ENCODE peak calls at places on chromosomes 1 and 21, in five cellular contexts. U is left ventricle myocardium inferior, B is left lung, M is fibroblast of pulmonary artery, S is AG04449. E is an unnamed sample.

GRCh38 chr1:119133987-119134386 is 6.5 kb downstream of the WARS2 start:
- DNase-seq in M (peak), U (no peak), S (peak), B (no peak), E (no peak)

GRCh38 chr1:23169727-23170335 is 1.2 kb upstream of the LUZP1 start:
- DNase-seq in U (peak), B (peak), S (peak), M (peak), E (peak)

GRCh38 chr1:160767417-160768294 is 28.3 kb upstream of the LY9 start:
- DNase-seq in S (no peak), M (no peak), U (no peak), B (no peak), E (no peak)

GRCh38 chr1:1990222-1990621 is 13.4 kb downstream of the CFAP74 start:
- DNase-seq in U (peak), S (no peak), M (peak), B (no peak), E (peak)

GRCh38 chr1:92478393-92478792 is 8.3 kb downstream of the GFI1 start:
- DNase-seq in U (no peak), M (no peak), B (no peak), S (no peak), E (no peak)

GRCh38 chr1:33500547-33500946 is 28.1 kb downstream of the ZSCAN20 start:
- DNase-seq in M (no peak), U (no peak), B (no peak), S (no peak), E (no peak)

GRCh38 chr1:85862456-85862855 is 154.2 kb upstream of the ZNHIT6 start:
- DNase-seq in U (no peak), M (peak), S (no peak), B (no peak), E (peak)

GRCh38 chr1:229248821-229249817 is 21.8 kb upstream of the RAB4A start:
- DNase-seq in S (no peak), B (no peak), M (no peak), U (no peak), E (no peak)

GRCh38 chr1:9183898-9184297 is 50.7 kb upstream of the H6PD start:
- DNase-seq in M (no peak), B (no peak), U (no peak), S (no peak), E (no peak)

GRCh38 chr1:47658161-47658920 is 220.5 kb downstream of the FOXD2 start:
- DNase-seq in S (no peak), U (no peak), M (no peak), B (no peak), E (no peak)

GRCh38 chr21:36204980-36205379 is 48.4 kb downstream of the DOP1B start:
- DNase-seq in S (no peak), M (no peak), U (peak), B (no peak), E (no peak)

GRCh38 chr1:240491156-240491555 is 120.8 kb downstream of the GREM2 start:
- DNase-seq in M (peak), B (no peak), S (no peak), U (no peak), E (peak)

GRCh38 chr1:100308777-100309176 is 42.8 kb downstream of the RTCA start:
- DNase-seq in M (peak), U (no peak), B (no peak), S (no peak), E (peak)

GRCh38 chr21:43733529-43734071 is 14.7 kb downstream of the PDXK start:
- DNase-seq in B (peak), U (no peak), S (no peak), M (no peak), E (peak)

GRCh38 chr1:117467336-117467735 is 100.1 kb downstream of the MAN1A2 start:
- DNase-seq in M (no peak), S (no peak), B (no peak), U (no peak), E (no peak)
- H3K4me3 ChIP-seq in M (no peak), S (no peak), B (no peak), U (no peak), E (no peak)

GRCh38 chr1:227998374-227999055 is 8.3 kb upstream of the WNT3A start:
- DNase-seq in S (no peak), M (no peak), U (no peak), B (no peak), E (no peak)
- TF ChIP-seq CTCF in S (no peak), M (no peak), U (no peak), B (no peak), E (no peak)

GRCh38 chr1:109620890-109621289 is 1.3 kb downstream of the AMPD2 start:
- DNase-seq in S (peak), U (peak), B (peak), M (peak), E (peak)
- H3K4me3 ChIP-seq in S (peak), U (peak), B (peak), M (peak), E (peak)

DNA sequence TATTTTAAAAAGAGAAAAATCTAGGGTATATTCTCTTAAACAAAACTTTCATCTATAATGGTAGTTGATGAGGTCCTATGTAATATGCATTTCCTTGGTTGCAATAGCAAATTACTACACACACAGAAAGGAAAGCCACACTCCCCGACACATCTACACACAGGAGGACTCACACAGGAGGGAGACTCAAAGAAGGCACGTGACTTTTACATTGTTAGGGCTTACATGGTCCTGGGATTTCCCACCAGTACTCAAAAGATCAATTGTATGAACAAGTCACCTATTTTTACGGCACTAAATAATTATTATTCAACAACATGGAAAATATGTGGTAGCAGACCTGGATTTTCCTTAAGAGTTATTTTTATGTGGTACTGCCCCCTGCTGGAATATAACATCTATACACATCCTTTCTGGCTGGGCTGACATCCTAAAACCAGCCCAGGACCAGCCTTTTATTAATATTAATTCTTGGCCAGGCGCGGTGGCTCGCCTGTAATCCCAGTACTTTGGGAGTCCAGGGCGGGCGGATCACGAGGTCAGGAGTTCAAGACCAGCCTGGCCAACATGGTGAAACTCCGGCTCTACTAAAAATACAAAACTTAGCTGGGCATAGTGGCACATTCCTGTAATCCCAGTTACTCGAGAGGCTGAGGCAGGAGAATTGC is 33.9 kb upstream of the LGALS8 start:
- DNase-seq in M (peak), U (no peak), B (no peak), S (no peak), E (peak)
- TF ChIP-seq CTCF in M (peak), U (peak), B (peak), S (peak), E (peak)

DNA sequence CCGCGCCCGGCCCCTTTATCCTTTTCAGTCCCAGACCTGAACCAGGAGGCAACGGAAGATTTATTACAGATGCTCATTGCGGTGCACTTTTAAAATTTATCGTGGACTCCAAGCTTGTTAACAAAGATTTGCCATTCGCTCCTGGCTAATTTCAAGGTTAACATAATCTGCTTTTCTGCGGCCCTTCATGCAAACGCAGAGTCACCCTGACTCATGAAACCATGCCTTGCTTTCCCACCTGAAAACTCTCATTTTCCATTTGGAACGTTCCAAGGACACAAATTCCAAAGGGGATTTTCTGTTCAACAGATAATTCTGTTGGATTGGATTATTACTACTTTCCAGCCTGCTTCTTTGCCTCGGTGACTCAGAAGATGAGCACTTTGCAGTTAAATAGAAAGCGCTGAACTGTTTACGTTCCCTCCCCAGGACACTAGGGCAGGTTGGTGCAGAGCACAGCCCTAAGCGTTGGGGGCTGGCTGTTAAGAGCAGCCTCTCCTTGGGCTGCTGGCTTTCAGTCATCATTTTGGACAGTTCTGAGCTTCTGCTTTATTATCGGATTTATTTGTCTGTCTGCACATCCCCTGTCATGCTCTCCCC is 51.1 kb downstream of the CD247 start:
- DNase-seq in B (no peak), U (no peak), S (no peak), M (no peak), E (no peak)
- H3K4me3 ChIP-seq in B (no peak), U (no peak), S (no peak), M (no peak), E (no peak)

E was measured in fibroblast of mammary gland.